ENCODE peak calls at places on chromosomes 6 and 20, in six cellular contexts. K is activated CD4-positive, alpha-beta memory T cell treated with anti-CD3 and anti-CD28 coated beads for 36 hours; U is epithelial cell of esophagus; T is hypothalamus; L is MM.1S; B is NCI-H69. D is an unnamed sample.

GRCh38 chr6:40440083-40440482 is 147.1 kb downstream of the LRFN2 start:
- DNase-seq in K (no peak), U (peak; percentile 76), T (no peak), L (no peak), B (peak; percentile 68), D (no peak)

GRCh38 chr20:47765715-47766594 is 19.3 kb downstream of the SULF2 start:
- DNase-seq in K (no peak), U (no peak), T (no peak), L (no peak), B (peak; percentile 4), D (no peak)

GRCh38 chr6:1449896-1450295 is 60.5 kb downstream of the FOXF2 start:
- DNase-seq in K (no peak), U (no peak), T (no peak), L (no peak), B (no peak), D (no peak)

GRCh38 chr6:35640017-35640664 is 48.6 kb downstream of the FKBP5 start:
- DNase-seq in K (no peak), U (peak; percentile 86), T (no peak), L (no peak), B (no peak), D (no peak)

GRCh38 chr6:2410982-2411381 is 165.6 kb upstream of the GMDS start:
- DNase-seq in K (no peak), U (no peak), T (no peak), L (no peak), B (no peak), D (no peak)

GRCh38 chr6:36873612-36874011 is 991 bp downstream of the PPIL1 start:
- DNase-seq in K (peak; percentile 49), U (peak; percentile 40), T (no peak), L (peak; percentile 32), B (peak; percentile 80), D (no peak)

GRCh38 chr6:110137924-110138887 is 41.3 kb downstream of the WASF1 start:
- DNase-seq in K (no peak), U (no peak), T (no peak), L (no peak), B (no peak), D (no peak)

GRCh38 chr6:166853371-166854325 is 102.7 kb downstream of the RNASET2 start:
- DNase-seq in K (no peak), U (no peak), T (no peak), L (no peak), B (peak; percentile 3), D (no peak)

GRCh38 chr6:36120539-36120938 is 9.8 kb upstream of the MAPK13 start:
- DNase-seq in K (peak; percentile 87), U (no peak), T (no peak), L (peak; percentile 36), B (peak; percentile 59), D (no peak)